ENCODE peak calls at places on chromosomes 6 and 20, in nine cellular contexts. C is effector memory CD4-positive, alpha-beta T cell; V is esophagus squamous epithelium; U is dorsolateral prefrontal cortex; J is AG04450; Q is testis; K is RWPE1; G is ascending aorta; M is uterus. P is an unnamed sample.

GRCh38 chr20:50322703-50323131 is 132.1 kb downstream of the CEBPB start:
- DNase-seq in C (no peak), V (no peak), U (peak), J (no peak), Q (no peak), K (no peak), G (no peak), M (no peak), P (no peak)

GRCh38 chr20:14497004-14497403 is 159.6 kb upstream of the FLRT3 start:
- DNase-seq in C (no peak), V (no peak), U (no peak), J (no peak), Q (no peak), K (no peak), G (no peak), M (no peak), P (no peak)

GRCh38 chr20:50501970-50502745 is 8.0 kb upstream of the PTPN1 start:
- DNase-seq in C (no peak), V (no peak), U (no peak), J (no peak), Q (no peak), K (no peak), G (no peak), M (peak), P (no peak)

GRCh38 chr6:4901256-4902061 is 102.4 kb downstream of the RPP40 start:
- DNase-seq in C (no peak), V (no peak), U (no peak), J (no peak), Q (no peak), K (no peak), G (no peak), M (no peak), P (no peak)

GRCh38 chr20:59159091-59159821 is 4.4 kb upstream of the ZNF831 start:
- DNase-seq in C (peak), V (no peak), U (no peak), J (no peak), Q (no peak), K (no peak), G (no peak), M (no peak), P (no peak)

GRCh38 chr6:150143521-150144293 is 863 bp downstream of the PPP1R14C start:
- DNase-seq in C (no peak), V (no peak), U (no peak), J (no peak), Q (no peak), K (no peak), G (no peak), M (no peak), P (peak)

GRCh38 chr20:48456361-48457184 is 371.2 kb downstream of the PREX1 start:
- DNase-seq in C (no peak), V (no peak), U (no peak), J (no peak), Q (no peak), K (no peak), G (no peak), M (no peak), P (no peak)

GRCh38 chr6:4412488-4412887 is 277.1 kb upstream of the ECI2 start:
- DNase-seq in C (no peak), V (no peak), U (no peak), J (no peak), Q (no peak), K (no peak), G (no peak), M (no peak), P (no peak)

GRCh38 chr6:112241820-112242443 is 12.4 kb downstream of the LAMA4 start:
- DNase-seq in C (no peak), V (no peak), U (no peak), J (no peak), Q (no peak), K (no peak), G (no peak), M (no peak), P (no peak)

GRCh38 chr6:170114187-170114945 is 176.5 kb downstream of the DLL1 start:
- DNase-seq in C (no peak), V (no peak), U (no peak), J (no peak), Q (peak), K (no peak), G (no peak), M (peak), P (no peak)

GRCh38 chr20:36121981-36122930 is 32.3 kb upstream of the EPB41L1 start:
- DNase-seq in C (no peak), V (no peak), U (no peak), J (no peak), Q (no peak), K (peak), G (no peak), M (no peak), P (no peak)

GRCh38 chr6:41726876-41727275 is 8.5 kb downstream of the TFEB start:
- DNase-seq in C (no peak), V (no peak), U (no peak), J (no peak), Q (no peak), K (no peak), G (no peak), M (no peak), P (no peak)

GRCh38 chr6:105087571-105088211 is 92.1 kb downstream of the POPDC3 start:
- DNase-seq in C (no peak), V (no peak), U (no peak), J (peak), Q (peak), K (peak), G (no peak), M (no peak), P (no peak)

GRCh38 chr6:101114703-101115102 is 233.6 kb upstream of the ASCC3 start:
- DNase-seq in C (no peak), V (no peak), U (no peak), J (no peak), Q (peak), K (peak), G (no peak), M (no peak), P (no peak)

GRCh38 chr20:63652192-63652980 is 838 bp downstream of the STMN3 start:
- DNase-seq in C (peak), V (no peak), U (no peak), J (no peak), Q (no peak), K (no peak), G (no peak), M (peak), P (no peak)

GRCh38 chr20:53750827-53751393 is 157.3 kb upstream of the ZNF217 start:
- DNase-seq in C (no peak), V (no peak), U (peak), J (peak), Q (no peak), K (no peak), G (no peak), M (peak), P (no peak)

GRCh38 chr6:122130026-122130348 is 269.5 kb upstream of the HSF2 start:
- DNase-seq in C (no peak), V (no peak), U (no peak), J (no peak), Q (no peak), K (no peak), G (no peak), M (no peak), P (no peak)

GRCh38 chr6:83509416-83509815 is 2.9 kb upstream of the PRSS35 start:
- DNase-seq in C (no peak), V (no peak), U (no peak), J (no peak), Q (no peak), K (no peak), G (no peak), M (no peak), P (no peak)

GRCh38 chr6:147149826-147150225 is 54.4 kb upstream of the STXBP5 start:
- DNase-seq in C (no peak), V (no peak), U (no peak), J (no peak), Q (no peak), K (no peak), G (no peak), M (no peak), P (no peak)

GRCh38 chr6:104473021-104473429 is 386.7 kb downstream of the HACE1 start:
- DNase-seq in C (no peak), V (no peak), U (no peak), J (no peak), Q (no peak), K (no peak), G (no peak), M (no peak), P (no peak)

GRCh38 chr20:59636791-59637370 is 32.5 kb downstream of the PHACTR3 start:
- DNase-seq in C (no peak), V (no peak), U (no peak), J (no peak), Q (no peak), K (no peak), G (no peak), M (no peak), P (no peak)

GRCh38 chr6:93088675-93089575 is 330.4 kb downstream of the EPHA7 start:
- DNase-seq in C (no peak), V (no peak), U (no peak), J (no peak), Q (no peak), K (no peak), G (no peak), M (no peak), P (no peak)

GRCh38 chr6:40794581-40794980 is 207.4 kb upstream of the LRFN2 start:
- DNase-seq in C (no peak), V (no peak), U (no peak), J (no peak), Q (no peak), K (no peak), G (no peak), M (no peak), P (no peak)

GRCh38 chr20:4471221-4471620 is 250.5 kb upstream of the PRND start:
- DNase-seq in C (no peak), V (no peak), U (no peak), J (no peak), Q (no peak), K (no peak), G (no peak), M (no peak), P (no peak)

GRCh38 chr20:45336530-45337366 is 11.5 kb downstream of the SDC4 start:
- DNase-seq in C (no peak), V (no peak), U (no peak), J (peak), Q (no peak), K (peak), G (peak), M (no peak), P (no peak)

GRCh38 chr20:24136659-24137246 is 148.2 kb upstream of the GGTLC1 start:
- DNase-seq in C (no peak), V (no peak), U (no peak), J (no peak), Q (no peak), K (no peak), G (no peak), M (no peak), P (no peak)

GRCh38 chr6:115891111-115891669 is 169.5 kb downstream of the FRK start:
- DNase-seq in C (no peak), V (no peak), U (no peak), J (no peak), Q (no peak), K (peak), G (no peak), M (no peak), P (no peak)

DNA sequence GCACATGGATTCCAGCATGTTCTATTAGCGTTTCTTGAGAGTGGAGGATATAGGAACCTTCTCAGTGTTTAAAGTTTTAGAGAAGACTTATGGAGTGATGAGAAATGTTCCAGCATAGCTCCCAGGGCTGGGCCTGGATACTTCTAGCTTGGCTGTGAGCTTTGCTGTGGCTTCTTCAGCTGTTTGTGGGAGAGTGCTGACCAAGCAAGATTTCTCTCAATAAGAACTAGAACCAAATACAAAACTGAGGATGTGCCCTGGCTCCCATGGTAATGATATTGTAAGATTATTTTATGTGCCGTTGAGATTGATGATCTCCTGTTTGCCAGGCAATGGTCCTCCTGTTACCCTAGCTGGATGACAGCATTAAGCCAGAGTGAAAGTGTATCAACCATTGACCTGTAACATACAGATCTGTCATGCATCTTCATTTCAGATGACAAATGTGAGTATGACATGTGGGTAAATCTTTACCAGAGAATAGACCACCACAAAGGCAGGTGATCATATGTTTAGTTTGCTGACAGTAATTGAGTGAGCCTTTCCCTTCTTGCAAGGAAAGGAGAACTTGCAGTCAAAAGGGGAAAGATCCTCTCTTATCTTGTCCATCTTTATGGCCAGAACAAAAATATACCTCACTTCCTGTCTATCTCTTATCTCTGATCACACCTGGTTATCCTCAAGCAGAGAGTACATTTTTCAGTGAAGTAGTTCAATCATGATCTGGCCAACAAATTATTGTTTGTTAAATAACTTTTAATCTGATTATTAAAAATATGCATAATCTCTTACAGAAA is 180.1 kb downstream of the SLC24A3 start:
- DNase-seq in C (no peak), V (no peak), U (no peak), J (no peak), Q (no peak), K (no peak), G (no peak), M (no peak), P (no peak)
- H3K27ac ChIP-seq in C (no peak), V (no peak), U (no peak), J (no peak), Q (no peak), K (no peak), G (no peak), M (no peak), P (no peak)

DNA sequence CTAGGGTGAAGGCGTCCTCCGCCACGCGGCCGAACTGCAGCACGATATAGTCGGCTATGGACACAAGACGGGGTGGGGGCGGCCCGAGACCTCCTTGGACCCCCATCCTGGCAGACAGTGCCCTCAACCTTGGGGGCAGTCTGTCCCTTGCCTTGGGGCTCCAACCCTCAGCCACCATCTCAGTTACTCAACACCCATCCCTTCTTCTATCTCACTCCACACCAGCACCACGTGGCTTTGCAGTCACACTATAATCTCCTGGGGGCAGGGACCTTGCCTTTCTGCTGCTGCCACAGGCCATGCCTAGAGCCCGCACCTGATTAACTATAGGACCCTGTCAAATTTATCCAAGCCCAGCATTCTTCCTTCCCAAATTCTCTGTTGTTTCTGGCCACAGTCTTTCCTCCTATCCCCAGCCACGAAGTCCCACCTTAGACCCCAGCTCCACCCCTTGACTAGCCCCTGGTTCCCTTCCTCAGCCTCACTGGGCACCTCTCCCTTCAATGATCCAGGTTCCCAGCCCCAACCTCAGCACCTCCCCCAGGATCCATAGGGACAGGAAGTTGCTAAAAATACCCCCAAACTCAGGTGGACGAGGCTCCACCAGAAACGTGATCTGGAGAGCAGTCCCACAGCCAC is 1.6 kb upstream of the TEAD3 start:
- DNase-seq in C (no peak), V (no peak), U (no peak), J (no peak), Q (no peak), K (no peak), G (no peak), M (no peak), P (no peak)
- H3K27ac ChIP-seq in C (no peak), V (peak), U (no peak), J (peak), Q (no peak), K (peak), G (peak), M (peak), P (no peak)

DNA sequence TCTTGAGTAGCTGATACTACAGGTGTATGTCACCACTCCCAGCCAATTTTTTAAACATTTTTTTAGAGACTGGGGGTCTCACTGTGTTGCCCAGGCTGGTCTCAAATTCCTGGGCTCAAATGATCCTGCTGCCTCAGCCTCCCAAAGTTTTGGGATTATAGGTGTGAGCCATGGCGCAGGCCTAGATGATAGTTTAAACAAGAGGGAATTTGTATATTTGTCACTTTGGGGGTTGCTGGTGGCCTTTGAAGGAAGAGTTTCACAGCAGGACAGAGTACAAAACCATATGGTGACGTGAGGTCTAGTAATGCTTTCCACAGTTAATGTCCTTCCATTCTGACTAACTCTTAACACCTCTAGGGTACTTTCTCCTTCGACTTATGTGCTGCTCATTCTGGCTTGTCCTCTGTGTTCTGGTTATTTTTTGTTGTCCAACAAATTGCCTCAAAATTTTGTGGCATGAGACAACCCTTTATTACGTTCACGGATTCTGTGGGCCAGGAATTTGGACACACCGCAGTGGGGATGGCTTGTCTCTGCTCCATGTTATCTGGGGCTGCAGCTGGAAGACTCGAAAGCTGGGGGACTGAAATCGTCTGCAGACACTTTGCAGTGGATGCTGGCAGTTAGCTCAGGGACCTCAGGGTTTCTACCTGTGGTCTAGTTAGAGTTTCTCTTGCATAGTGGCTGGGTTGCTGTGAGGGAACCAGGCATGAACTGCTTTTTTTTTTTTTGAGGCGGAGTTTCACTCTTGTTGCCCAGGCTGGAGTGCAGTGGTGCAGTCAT is 23.0 kb upstream of the IER3 start:
- DNase-seq in C (no peak), V (no peak), U (no peak), J (no peak), Q (no peak), K (no peak), G (no peak), M (no peak), P (no peak)
- H3K27ac ChIP-seq in C (no peak), V (no peak), U (no peak), J (no peak), Q (no peak), K (peak), G (no peak), M (no peak), P (no peak)

DNA sequence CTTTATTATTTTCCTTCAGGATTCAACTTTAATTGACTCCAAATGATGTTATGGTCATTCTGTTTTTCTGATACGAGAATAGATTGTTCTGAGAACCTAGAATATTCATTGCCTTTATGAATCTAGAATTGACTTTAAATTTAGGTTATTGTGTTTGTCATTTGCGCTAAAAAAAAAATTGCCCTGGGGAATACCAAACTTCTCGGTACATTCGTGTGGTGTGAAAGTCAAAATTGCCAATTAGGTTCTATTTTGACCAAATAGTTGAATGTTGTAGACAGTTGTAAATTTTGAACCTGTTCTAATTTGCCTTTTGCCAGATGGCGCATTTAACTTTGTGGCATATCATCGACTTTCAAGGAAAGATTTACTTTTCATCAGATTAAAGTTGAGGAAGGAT is 3.0 kb downstream of the WTAP start:
- DNase-seq in C (no peak), V (no peak), U (no peak), J (no peak), Q (no peak), K (no peak), G (no peak), M (no peak), P (no peak)
- H3K27ac ChIP-seq in C (peak), V (no peak), U (no peak), J (no peak), Q (no peak), K (no peak), G (peak), M (no peak), P (no peak)

GRCh38 chr6:30619561-30619960 is 1.9 kb downstream of the MRPS18B start:
- DNase-seq in C (no peak), V (no peak), U (no peak), J (no peak), Q (no peak), K (no peak), G (no peak), M (no peak), P (no peak)

GRCh38 chr6:30626484-30627366 is at the start of gene ATAT1:
- DNase-seq in C (peak), V (peak), U (peak), J (no peak), Q (peak), K (peak), G (peak), M (peak), P (peak)

GRCh38 chr6:30625511-30625910 is 1.2 kb upstream of the ATAT1 start:
- DNase-seq in C (no peak), V (no peak), U (no peak), J (no peak), Q (no peak), K (no peak), G (no peak), M (no peak), P (no peak)
- H3K27ac ChIP-seq in C (no peak), V (no peak), U (peak), J (no peak), Q (no peak), K (peak), G (no peak), M (no peak), P (no peak)

GRCh38 chr20:43726333-43726732 is 469 bp downstream of the GTSF1L start:
- DNase-seq in C (no peak), V (no peak), U (no peak), J (no peak), Q (no peak), K (no peak), G (no peak), M (no peak), P (no peak)

GRCh38 chr20:43726811-43727338 is at the start of gene GTSF1L:
- DNase-seq in C (no peak), V (no peak), U (no peak), J (no peak), Q (no peak), K (no peak), G (no peak), M (no peak), P (no peak)

GRCh38 chr20:43723735-43724134 is 3.1 kb downstream of the GTSF1L start:
- DNase-seq in C (no peak), V (no peak), U (no peak), J (no peak), Q (no peak), K (no peak), G (no peak), M (no peak), P (no peak)

GRCh38 chr20:43724383-43724782 is 2.4 kb downstream of the GTSF1L start:
- DNase-seq in C (no peak), V (no peak), U (no peak), J (no peak), Q (no peak), K (no peak), G (no peak), M (no peak), P (no peak)

DNA sequence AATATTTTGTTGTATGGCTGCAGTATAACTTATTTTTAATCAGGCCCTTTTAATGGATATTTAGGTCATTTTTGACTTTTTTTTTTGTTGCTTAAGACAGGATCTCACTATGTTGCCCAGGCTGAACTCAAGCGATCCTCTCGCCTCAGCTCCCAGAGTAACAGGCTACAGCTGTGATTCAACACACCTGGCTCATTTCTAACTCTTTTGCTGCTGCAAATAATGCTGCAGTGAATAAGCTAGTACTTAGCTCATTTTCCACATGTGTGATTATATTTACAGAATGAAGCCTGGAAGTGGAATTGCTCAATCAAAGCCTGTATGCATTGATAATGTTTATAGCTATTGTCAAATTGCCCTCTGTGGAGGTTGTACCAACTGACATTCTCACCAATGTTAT is 1.1 kb downstream of the GTSF1L start:
- DNase-seq in C (no peak), V (no peak), U (no peak), J (no peak), Q (no peak), K (no peak), G (no peak), M (no peak), P (no peak)
- H3K27ac ChIP-seq in C (no peak), V (no peak), U (no peak), J (no peak), Q (no peak), K (no peak), G (no peak), M (no peak), P (no peak)

P was measured in caudate nucleus.